ENCODE peak calls at places on chromosome 18, in ten cellular contexts. N, Y, R, F, E, B, J, G, D and S are unnamed samples.

GRCh38 chr18:50461251-50461650 is 86.4 kb downstream of the SKA1 start:
- DNase-seq in G (no peak), B (no peak), N (no peak), Y (no peak), J (no peak), D (no peak), F (no peak), E (no peak), R (no peak), S (no peak)

GRCh38 chr18:76960528-76961035 is 138.2 kb downstream of the ZNF236 start:
- DNase-seq in J (no peak), E (no peak), D (no peak), G (no peak), R (no peak), N (no peak), B (no peak), F (no peak), Y (no peak), S (no peak)

GRCh38 chr18:21053127-21053526 is 58.5 kb downstream of the ROCK1 start:
- DNase-seq in F (peak; percentile 93), E (peak; percentile 87), Y (no peak), J (no peak), D (no peak), G (peak; percentile 93), B (no peak), N (peak; percentile 21), R (no peak), S (no peak)

GRCh38 chr18:59957957-59958356 is 58.2 kb downstream of the PMAIP1 start:
- DNase-seq in D (no peak), J (no peak), Y (peak; percentile 98), R (no peak), G (peak; percentile 80), F (peak; percentile 72), E (peak; percentile 52), N (peak; percentile 41), B (peak; percentile 37), S (peak; percentile 37)

GRCh38 chr18:79645291-79645983 is 34.2 kb upstream of the CTDP1 start:
- DNase-seq in G (no peak), D (no peak), E (no peak), Y (no peak), B (no peak), F (no peak), N (no peak), R (no peak), J (no peak), S (no peak)

GRCh38 chr18:13237073-13237472 is 18.5 kb downstream of the LDLRAD4 start:
- DNase-seq in F (no peak), J (no peak), N (no peak), R (peak; percentile 36), Y (no peak), B (no peak), G (no peak), E (no peak), D (no peak), S (no peak)

GRCh38 chr18:44123743-44124142 is 556.9 kb upstream of the SETBP1 start:
- DNase-seq in F (no peak), J (no peak), R (no peak), Y (no peak), N (peak; percentile 44), G (no peak), B (no peak), E (no peak), D (no peak), S (no peak)

GRCh38 chr18:57436193-57436964 is 1.2 kb downstream of the ONECUT2 start:
- DNase-seq in G (no peak), F (no peak), D (no peak), B (no peak), N (no peak), Y (no peak), R (no peak), J (no peak), E (no peak), S (peak; percentile 40)